ENCODE peak calls at places on chromosome 14, in five cellular contexts. H is transverse colon, F is IMR-90, A is HepG2, W is right lobe of liver. C is an unnamed sample.

GRCh38 chr14:64937176-64937820 is 5.2 kb downstream of the GPX2 start:
- DNase-seq in H (no peak), F (peak), A (no peak), W (no peak), C (no peak)

GRCh38 chr14:59377485-59377884 is 87.7 kb downstream of the GPR135 start:
- DNase-seq in H (no peak), F (no peak), A (no peak), W (no peak), C (peak)

GRCh38 chr14:101636081-101636560 is 74.8 kb downstream of the DIO3 start:
- DNase-seq in H (no peak), F (no peak), A (no peak), W (no peak), C (no peak)

GRCh38 chr14:96811265-96811664 is 14.1 kb downstream of the VRK1 start:
- DNase-seq in H (no peak), F (peak), A (no peak), W (no peak), C (no peak)

GRCh38 chr14:75607842-75608640 is 29.6 kb downstream of the FLVCR2 start:
- DNase-seq in H (no peak), F (no peak), A (no peak), W (no peak), C (no peak)

GRCh38 chr14:72611956-72612500 is 281.9 kb downstream of the DPF3 start:
- DNase-seq in H (no peak), F (no peak), A (no peak), W (no peak), C (no peak)

GRCh38 chr14:88551094-88551870 is 3.5 kb downstream of the PTPN21 start:
- DNase-seq in H (peak), F (peak), A (no peak), W (peak), C (peak)

GRCh38 chr14:99551034-99551922 is 52.7 kb downstream of the CCDC85C start:
- DNase-seq in H (no peak), F (no peak), A (no peak), W (no peak), C (no peak)

GRCh38 chr14:102949801-102950451 is 27.5 kb downstream of the AMN start:
- DNase-seq in H (no peak), F (peak), A (no peak), W (peak), C (no peak)

GRCh38 chr14:24058260-24058950 is 6.6 kb downstream of the CARMIL3 start:
- DNase-seq in H (peak), F (peak), A (peak), W (peak), C (peak)

GRCh38 chr14:84965279-84965678 is 564.7 kb upstream of the FLRT2 start:
- DNase-seq in H (no peak), F (no peak), A (no peak), W (no peak), C (no peak)

GRCh38 chr14:59346329-59346728 is 118.9 kb downstream of the GPR135 start:
- DNase-seq in H (no peak), F (no peak), A (no peak), W (no peak), C (no peak)

GRCh38 chr14:91284791-91285548 is 40.5 kb upstream of the GPR68 start:
- DNase-seq in H (no peak), F (no peak), A (no peak), W (no peak), C (no peak)

GRCh38 chr14:89176090-89176757 is 240.8 kb downstream of the FOXN3 start:
- DNase-seq in H (no peak), F (no peak), A (no peak), W (no peak), C (no peak)

GRCh38 chr14:79596531-79596930 is 614.8 kb downstream of the DIO2 start:
- DNase-seq in H (no peak), F (peak), A (no peak), W (no peak), C (no peak)

GRCh38 chr14:50312734-50313054 is 570 bp downstream of the DMAC2L start:
- DNase-seq in H (no peak), F (no peak), A (peak), W (no peak), C (no peak)

GRCh38 chr14:52076334-52076733 is 7.5 kb upstream of the NID2 start:
- DNase-seq in H (no peak), F (peak), A (no peak), W (no peak), C (peak)

GRCh38 chr14:102539544-102540309 is 30.2 kb upstream of the ANKRD9 start:
- DNase-seq in H (no peak), F (peak), A (peak), W (no peak), C (no peak)

GRCh38 chr14:51294951-51295350 is 54.9 kb downstream of the TMX1 start:
- DNase-seq in H (no peak), F (no peak), A (no peak), W (no peak), C (no peak)

GRCh38 chr14:31934767-31935266 is 142.3 kb upstream of the ARHGAP5 start:
- DNase-seq in H (peak), F (peak), A (peak), W (peak), C (peak)

GRCh38 chr14:105309371-105309770 is 5.2 kb upstream of the PACS2 start:
- DNase-seq in H (no peak), F (no peak), A (no peak), W (no peak), C (no peak)

GRCh38 chr14:24392327-24393098 is 6.3 kb upstream of the NYNRIN start:
- DNase-seq in H (no peak), F (peak), A (no peak), W (no peak), C (no peak)

GRCh38 chr14:75254381-75254821 is 24.2 kb upstream of the FOS start:
- DNase-seq in H (peak), F (no peak), A (no peak), W (peak), C (no peak)

GRCh38 chr14:51004352-51004800 is 60.1 kb upstream of the PYGL start:
- DNase-seq in H (peak), F (no peak), A (no peak), W (peak), C (no peak)

GRCh38 chr14:51869426-51870113 is 9.2 kb downstream of the GNG2 start:
- DNase-seq in H (no peak), F (no peak), A (no peak), W (no peak), C (no peak)

GRCh38 chr14:66476964-66477363 is 9.2 kb upstream of the CCDC196 start:
- DNase-seq in H (no peak), F (peak), A (no peak), W (no peak), C (no peak)

GRCh38 chr14:67514203-67514607 is 18.9 kb upstream of the PLEKHH1 start:
- DNase-seq in H (peak), F (no peak), A (no peak), W (peak), C (peak)

GRCh38 chr14:63745272-63745671 is 17.4 kb upstream of the SGPP1 start:
- DNase-seq in H (no peak), F (no peak), A (no peak), W (no peak), C (no peak)

GRCh38 chr14:37593496-37594237 is 1.4 kb downstream of the FOXA1 start:
- DNase-seq in H (no peak), F (no peak), A (no peak), W (no peak), C (no peak)
- TF ChIP-seq CTCF in H (no peak), F (no peak), A (no peak), W (no peak), C (no peak)

GRCh38 chr14:37590810-37591139 is 4.3 kb downstream of the FOXA1 start:
- DNase-seq in H (no peak), F (no peak), A (no peak), W (no peak), C (no peak)

GRCh38 chr14:37591311-37591940 is 3.6 kb downstream of the FOXA1 start:
- DNase-seq in H (peak), F (no peak), A (no peak), W (peak), C (no peak)

GRCh38 chr14:37588956-37589737 is 5.9 kb downstream of the FOXA1 start:
- DNase-seq in H (peak), F (no peak), A (peak), W (no peak), C (no peak)

GRCh38 chr14:37588667-37588955 is 6.4 kb downstream of the FOXA1 start:
- DNase-seq in H (peak), F (no peak), A (peak), W (no peak), C (no peak)

GRCh38 chr14:37590096-37590809 is 4.8 kb downstream of the FOXA1 start:
- DNase-seq in H (no peak), F (no peak), A (no peak), W (no peak), C (no peak)
- H3K27ac ChIP-seq in H (peak), F (no peak), A (peak), W (peak), C (no peak)

DNA sequence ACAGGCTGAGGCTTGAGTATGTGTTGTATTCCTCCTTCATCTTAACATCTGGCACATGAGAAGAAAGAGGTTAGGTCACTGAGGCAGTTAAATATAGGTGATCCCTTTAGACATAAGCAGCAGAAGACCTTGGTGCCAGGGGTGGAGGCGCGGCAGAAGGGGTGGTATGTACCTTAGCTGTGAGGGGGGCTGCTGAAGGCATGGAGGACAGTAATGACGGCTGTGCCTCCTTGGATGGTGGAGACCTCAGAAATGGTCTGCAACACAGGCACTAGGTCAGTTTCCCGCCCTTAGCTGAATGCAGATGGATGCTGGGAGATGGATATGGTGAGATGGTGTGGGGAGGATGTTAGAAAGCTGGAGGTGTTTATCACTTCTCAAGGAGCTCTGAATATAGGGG is 1.5 kb upstream of the PNMA1 start:
- DNase-seq in H (no peak), F (no peak), A (no peak), W (no peak), C (no peak)
- TF ChIP-seq POLR2A in H (no peak), F (no peak), A (no peak), W (no peak), C (no peak)

GRCh38 chr14:21090194-21090939 is 8.1 kb downstream of the ZNF219 start:
- DNase-seq in H (peak), F (no peak), A (no peak), W (no peak), C (peak)
- TF ChIP-seq CTCF in H (peak), F (peak), A (peak), W (peak), C (peak)

DNA sequence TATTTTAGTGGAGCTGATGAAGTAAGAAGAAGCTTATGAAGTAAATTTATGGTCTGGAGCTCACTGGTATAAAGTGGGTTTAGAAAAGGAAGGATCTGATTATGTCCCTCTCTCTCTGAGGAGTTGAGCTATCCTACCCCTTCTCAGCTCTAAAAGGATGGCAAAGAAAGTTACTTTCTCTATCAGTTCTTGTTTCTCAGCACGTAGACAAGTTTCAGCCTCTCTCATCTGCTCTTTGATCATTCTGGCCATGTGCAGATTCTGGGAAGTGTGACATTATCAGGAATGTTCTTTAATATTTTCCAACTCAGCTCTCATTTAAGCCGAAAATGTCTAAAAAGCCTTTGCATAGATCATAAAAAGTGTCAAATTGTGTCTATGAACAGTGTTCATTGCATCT is 5.8 kb upstream of the EGLN3 start:
- DNase-seq in H (no peak), F (no peak), A (no peak), W (no peak), C (no peak)
- H3K27ac ChIP-seq in H (no peak), F (no peak), A (no peak), W (no peak), C (no peak)

C was measured in adrenal gland.